ENCODE peak calls at places on chromosomes 3 and 15, in six cellular contexts. F is transverse colon, D is suprapubic skin, B is HCT116, K is breast epithelium, C is spleen. I is an unnamed sample.

GRCh38 chr3:11381563-11381962 is 109.4 kb downstream of the ATG7 start:
- DNase-seq in F (no peak), D (no peak), B (no peak), K (no peak), C (no peak), I (no peak)

GRCh38 chr3:120145498-120146285 is 51.4 kb upstream of the GSK3B start:
- DNase-seq in F (no peak), D (no peak), B (peak; percentile 55), K (no peak), C (no peak), I (no peak)

GRCh38 chr3:133831966-133832801 is 26.6 kb downstream of the SRPRB start:
- DNase-seq in F (no peak), D (no peak), B (no peak), K (no peak), C (no peak), I (no peak)

GRCh38 chr15:64343841-64344240 is 12.1 kb downstream of the CSNK1G1 start:
- DNase-seq in F (no peak), D (no peak), B (no peak), K (no peak), C (no peak), I (no peak)

GRCh38 chr3:70387889-70388288 is 75.5 kb upstream of the MDFIC2 start:
- DNase-seq in F (no peak), D (no peak), B (no peak), K (no peak), C (no peak), I (no peak)

GRCh38 chr3:192888121-192888520 is 29.5 kb downstream of the MB21D2 start:
- DNase-seq in F (no peak), D (no peak), B (no peak), K (no peak), C (no peak), I (no peak)

GRCh38 chr15:38254065-38254883 is 1.6 kb downstream of the SPRED1 start:
- DNase-seq in F (peak; percentile 62), D (no peak), B (peak; percentile 51), K (no peak), C (peak; percentile 73), I (no peak)

GRCh38 chr3:8499181-8499611 is 2.4 kb upstream of the LMCD1 start:
- DNase-seq in F (no peak), D (no peak), B (no peak), K (no peak), C (no peak), I (no peak)

GRCh38 chr3:149395107-149396089 is 17.9 kb upstream of the TM4SF1 start:
- DNase-seq in F (no peak), D (no peak), B (no peak), K (peak; percentile 59), C (no peak), I (no peak)

GRCh38 chr3:57951106-57951882 is 56.9 kb upstream of the FLNB start:
- DNase-seq in F (peak; percentile 60), D (peak; percentile 76), B (peak; percentile 33), K (peak; percentile 54), C (peak; percentile 78), I (no peak)

GRCh38 chr3:57029924-57030323 is 30.5 kb upstream of the SPATA12 start:
- DNase-seq in F (no peak), D (no peak), B (no peak), K (no peak), C (no peak), I (no peak)

GRCh38 chr3:152073267-152073666 is 195.5 kb upstream of the MBNL1 start:
- DNase-seq in F (no peak), D (no peak), B (no peak), K (no peak), C (no peak), I (peak; percentile 79)
- H3K4me3 ChIP-seq in F (no peak overlapping the region), D (no peak overlapping the region), B (no peak overlapping the region), K (no peak overlapping the region), C (no peak overlapping the region), I (peak overlapping the region; percentile 44)

DNA sequence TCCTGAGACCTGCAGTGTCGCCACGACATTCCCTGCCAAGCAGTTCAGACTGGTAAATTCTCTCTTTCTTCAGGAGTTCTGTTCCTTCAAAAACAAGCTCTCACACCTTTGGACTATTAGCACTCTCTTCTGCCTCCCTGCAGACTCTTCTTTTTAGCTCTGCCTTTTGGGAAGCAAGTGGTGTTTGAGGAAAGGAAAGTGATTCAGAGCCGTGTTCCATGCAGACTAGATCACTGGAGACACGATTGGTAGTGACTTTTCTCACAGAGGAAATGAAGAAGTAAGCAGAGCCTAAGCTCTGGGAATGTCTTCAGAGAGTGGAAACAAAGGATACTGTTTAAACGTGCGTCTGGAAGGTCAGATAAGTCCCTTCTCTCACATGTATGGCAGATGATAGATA is 270.6 kb upstream of the TPRG1 start:
- DNase-seq in F (no peak), D (no peak), B (no peak), K (no peak), C (no peak), I (no peak)
- TF ChIP-seq POLR2AphosphoS5 in F (no peak), D (no peak), B (no peak), K (no peak), C (no peak), I (no peak)

DNA sequence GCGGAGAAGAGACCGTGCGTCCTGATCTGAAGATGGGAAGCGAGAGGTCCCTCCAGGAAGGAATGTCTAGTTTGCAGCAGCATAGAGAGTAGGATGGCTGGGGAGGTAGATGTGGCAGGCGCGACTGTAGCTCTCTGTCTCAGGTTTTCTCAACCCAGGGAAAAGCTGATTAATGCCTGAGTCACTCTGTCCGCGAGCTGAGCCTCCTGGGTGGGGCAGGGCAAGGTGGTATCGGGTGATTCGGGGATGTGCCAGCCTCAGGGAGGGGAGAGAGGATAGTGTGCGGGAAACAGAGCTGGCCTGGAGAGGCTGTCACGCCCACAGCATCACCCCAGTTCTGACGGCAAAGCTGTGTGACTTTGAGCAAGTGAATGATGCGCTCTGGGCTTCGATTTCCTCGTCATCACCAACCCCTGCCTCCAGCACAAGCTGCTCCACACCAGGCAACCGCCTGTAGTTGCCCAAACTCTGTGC is 28.4 kb downstream of the CPN2 start:
- DNase-seq in F (no peak), D (no peak), B (peak; percentile 91), K (no peak), C (no peak), I (no peak)
- H3K4me3 ChIP-seq in F (no peak overlapping the region), D (no peak overlapping the region), B (peak overlapping the region; percentile 73), K (no peak overlapping the region), C (no peak overlapping the region), I (no peak overlapping the region)

DNA sequence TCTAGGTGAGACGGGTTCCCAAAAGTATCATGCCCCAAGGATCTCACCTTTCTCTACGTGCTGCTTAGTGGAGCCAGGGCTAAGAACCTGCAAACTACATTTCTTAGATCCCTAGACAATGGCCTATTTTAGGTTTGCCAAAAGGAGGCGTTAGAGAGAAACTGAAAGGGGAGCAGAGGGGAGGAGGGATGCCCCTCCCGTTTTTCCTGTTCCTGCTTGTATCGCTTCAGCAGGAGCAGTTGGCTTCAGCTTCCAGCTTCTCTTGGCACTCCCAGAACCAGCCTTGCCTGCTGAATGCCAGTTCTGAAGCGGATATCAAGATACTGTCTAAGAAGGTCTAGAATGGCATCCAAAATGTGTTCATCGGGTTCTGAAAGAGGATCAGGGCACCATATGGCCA is 58.4 kb upstream of the ABHD17C start:
- DNase-seq in F (peak; percentile 43), D (no peak), B (no peak), K (no peak), C (no peak), I (no peak)
- TF ChIP-seq POLR2AphosphoS5 in F (no peak), D (no peak), B (no peak), K (no peak), C (no peak), I (no peak)

GRCh38 chr15:83654379-83655236 is 685 bp downstream of the ADAMTSL3 start:
- DNase-seq in F (no peak), D (no peak), B (no peak), K (no peak), C (no peak), I (no peak)

GRCh38 chr15:83653288-83653638 is 660 bp upstream of the ADAMTSL3 start:
- DNase-seq in F (no peak), D (no peak), B (no peak), K (no peak), C (no peak), I (no peak)

GRCh38 chr15:83652606-83653204 is 1.2 kb upstream of the ADAMTSL3 start:
- DNase-seq in F (no peak), D (no peak), B (no peak), K (no peak), C (no peak), I (no peak)

GRCh38 chr15:83655237-83655616 is 1.3 kb downstream of the ADAMTSL3 start:
- DNase-seq in F (no peak), D (no peak), B (no peak), K (no peak), C (no peak), I (no peak)

GRCh38 chr15:83653639-83654378 is at the start of gene ADAMTSL3:
- DNase-seq in F (peak; percentile 66), D (peak; percentile 72), B (no peak), K (peak; percentile 73), C (no peak), I (no peak)
- H3K4me3 ChIP-seq in F (peak within 1 kb of the TSS; percentile 38), D (peak within 1 kb of the TSS; percentile 46), B (no peak within 1 kb of the TSS), K (peak within 1 kb of the TSS; percentile 48), C (peak within 1 kb of the TSS; percentile 4), I (peak within 1 kb of the TSS; percentile 77)

GRCh38 chr3:69063636-69064035 is 11.5 kb upstream of the TMF1 start:
- DNase-seq in F (no peak), D (no peak), B (no peak), K (no peak), C (no peak), I (no peak)
- TF ChIP-seq POLR2AphosphoS5 in F (no peak), D (no peak), B (no peak), K (no peak), C (no peak), I (no peak)

DNA sequence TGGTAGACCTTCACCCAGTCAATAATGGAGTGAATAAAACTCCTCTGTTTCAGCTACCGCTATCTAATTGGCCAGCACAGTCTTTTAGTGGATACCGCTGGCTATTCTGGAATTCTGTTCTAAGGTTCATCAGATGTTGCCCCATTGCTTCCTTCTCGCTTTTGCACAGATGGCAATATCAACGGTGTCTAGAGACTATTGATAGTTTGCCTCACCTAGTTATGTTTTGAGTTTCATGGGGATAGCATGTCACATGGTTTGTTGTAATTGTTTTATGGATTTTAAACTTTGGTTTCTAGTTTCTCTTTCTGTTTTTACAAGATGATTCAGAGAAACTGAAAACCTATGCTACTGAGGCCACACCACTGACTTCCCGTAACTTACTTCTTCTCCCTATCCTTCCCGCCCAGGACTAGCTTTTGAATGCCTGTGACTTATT is 2.0 kb downstream of the XRN1 start:
- DNase-seq in F (peak; percentile 31), D (no peak), B (no peak), K (no peak), C (no peak), I (no peak)
- H3K4me3 ChIP-seq in F (peak overlapping the region; percentile 69), D (peak overlapping the region; percentile 84), B (no peak overlapping the region), K (peak overlapping the region; percentile 96), C (no peak overlapping the region), I (peak overlapping the region; percentile 87)

GRCh38 chr3:94776401-94776915 is 713.6 kb downstream of the NSUN3 start:
- DNase-seq in F (no peak), D (no peak), B (no peak), K (no peak), C (no peak), I (no peak)
- TF ChIP-seq POLR2AphosphoS5 in F (no peak), D (no peak), B (no peak), K (no peak), C (no peak), I (no peak)